ENCODE peak calls at places on chromosomes 7 and 10, in eight cellular contexts. One of them, this sample, is unnamed.

GRCh38 chr7:40297741-40298311 is 163.0 kb downstream of the SUGCT start:
- DNase-seq in activated CD4-positive, alpha-beta T cell treated with anti-CD3 and anti-CD28 coated beads, Interleukin-2, amount 50 U/mL, for 24 hours: no peak
- DNase-seq in RPMI7951: peak; percentile 80
- DNase-seq in COR-L47: no peak
- DNase-seq in activated T-helper 1 cell treated with anti-CD3 and anti-CD28 coated beads, Interleukin-2, amount 50 U/mL, for 16 hours: no peak
- DNase-seq in nephron progenitor cell: no peak
- DNase-seq in ureter: no peak
- DNase-seq in GOT3: no peak
- DNase-seq in this sample: no peak

GRCh38 chr7:90209776-90210175 is 1.8 kb upstream of the STEAP2 start:
- DNase-seq in ureter: no peak
- DNase-seq in GOT3: no peak
- DNase-seq in activated CD4-positive, alpha-beta T cell treated with anti-CD3 and anti-CD28 coated beads, Interleukin-2, amount 50 U/mL, for 24 hours: no peak
- DNase-seq in RPMI7951: no peak
- DNase-seq in nephron progenitor cell: no peak
- DNase-seq in COR-L47: no peak
- DNase-seq in activated T-helper 1 cell treated with anti-CD3 and anti-CD28 coated beads, Interleukin-2, amount 50 U/mL, for 16 hours: no peak
- DNase-seq in this sample: no peak

GRCh38 chr10:11449761-11450160 is 161.7 kb downstream of the USP6NL start:
- DNase-seq in nephron progenitor cell: no peak
- DNase-seq in activated T-helper 1 cell treated with anti-CD3 and anti-CD28 coated beads, Interleukin-2, amount 50 U/mL, for 16 hours: no peak
- DNase-seq in activated CD4-positive, alpha-beta T cell treated with anti-CD3 and anti-CD28 coated beads, Interleukin-2, amount 50 U/mL, for 24 hours: no peak
- DNase-seq in COR-L47: no peak
- DNase-seq in GOT3: no peak
- DNase-seq in ureter: no peak
- DNase-seq in RPMI7951: no peak
- DNase-seq in this sample: no peak

GRCh38 chr7:55432937-55433784 is 68.0 kb downstream of the LANCL2 start:
- DNase-seq in ureter: no peak
- DNase-seq in COR-L47: peak; percentile 51
- DNase-seq in nephron progenitor cell: no peak
- DNase-seq in activated T-helper 1 cell treated with anti-CD3 and anti-CD28 coated beads, Interleukin-2, amount 50 U/mL, for 16 hours: no peak
- DNase-seq in activated CD4-positive, alpha-beta T cell treated with anti-CD3 and anti-CD28 coated beads, Interleukin-2, amount 50 U/mL, for 24 hours: no peak
- DNase-seq in GOT3: no peak
- DNase-seq in RPMI7951: peak; percentile 71
- DNase-seq in this sample: no peak

GRCh38 chr7:43689115-43689514 is 40.2 kb downstream of the COA1 start:
- DNase-seq in ureter: no peak
- DNase-seq in nephron progenitor cell: no peak
- DNase-seq in GOT3: no peak
- DNase-seq in RPMI7951: no peak
- DNase-seq in activated CD4-positive, alpha-beta T cell treated with anti-CD3 and anti-CD28 coated beads, Interleukin-2, amount 50 U/mL, for 24 hours: no peak
- DNase-seq in COR-L47: no peak
- DNase-seq in activated T-helper 1 cell treated with anti-CD3 and anti-CD28 coated beads, Interleukin-2, amount 50 U/mL, for 16 hours: no peak
- DNase-seq in this sample: no peak

GRCh38 chr10:24866615-24867583 is 85.5 kb downstream of the PRTFDC1 start:
- DNase-seq in activated CD4-positive, alpha-beta T cell treated with anti-CD3 and anti-CD28 coated beads, Interleukin-2, amount 50 U/mL, for 24 hours: no peak
- DNase-seq in RPMI7951: peak; percentile 69
- DNase-seq in COR-L47: no peak
- DNase-seq in ureter: no peak
- DNase-seq in activated T-helper 1 cell treated with anti-CD3 and anti-CD28 coated beads, Interleukin-2, amount 50 U/mL, for 16 hours: no peak
- DNase-seq in nephron progenitor cell: no peak
- DNase-seq in GOT3: no peak
- DNase-seq in this sample: no peak

GRCh38 chr10:26931223-26931622 is 70.5 kb upstream of the ABI1 start:
- DNase-seq in ureter: no peak
- DNase-seq in nephron progenitor cell: peak; percentile 62
- DNase-seq in activated CD4-positive, alpha-beta T cell treated with anti-CD3 and anti-CD28 coated beads, Interleukin-2, amount 50 U/mL, for 24 hours: no peak
- DNase-seq in GOT3: no peak
- DNase-seq in activated T-helper 1 cell treated with anti-CD3 and anti-CD28 coated beads, Interleukin-2, amount 50 U/mL, for 16 hours: no peak
- DNase-seq in RPMI7951: peak; percentile 6
- DNase-seq in COR-L47: no peak
- DNase-seq in this sample: no peak

GRCh38 chr10:7015457-7015856 is 395.4 kb downstream of the SFMBT2 start:
- DNase-seq in RPMI7951: no peak
- DNase-seq in activated CD4-positive, alpha-beta T cell treated with anti-CD3 and anti-CD28 coated beads, Interleukin-2, amount 50 U/mL, for 24 hours: no peak
- DNase-seq in activated T-helper 1 cell treated with anti-CD3 and anti-CD28 coated beads, Interleukin-2, amount 50 U/mL, for 16 hours: no peak
- DNase-seq in GOT3: no peak
- DNase-seq in nephron progenitor cell: no peak
- DNase-seq in ureter: no peak
- DNase-seq in COR-L47: no peak
- DNase-seq in this sample: no peak

GRCh38 chr10:27724287-27724686 is 21.3 kb downstream of the MKX start:
- DNase-seq in nephron progenitor cell: no peak
- DNase-seq in COR-L47: no peak
- DNase-seq in activated T-helper 1 cell treated with anti-CD3 and anti-CD28 coated beads, Interleukin-2, amount 50 U/mL, for 16 hours: no peak
- DNase-seq in RPMI7951: no peak
- DNase-seq in GOT3: no peak
- DNase-seq in activated CD4-positive, alpha-beta T cell treated with anti-CD3 and anti-CD28 coated beads, Interleukin-2, amount 50 U/mL, for 24 hours: no peak
- DNase-seq in ureter: no peak
- DNase-seq in this sample: no peak

GRCh38 chr10:28202941-28203352 is 99.9 kb downstream of the MPP7 start:
- DNase-seq in activated T-helper 1 cell treated with anti-CD3 and anti-CD28 coated beads, Interleukin-2, amount 50 U/mL, for 16 hours: no peak
- DNase-seq in activated CD4-positive, alpha-beta T cell treated with anti-CD3 and anti-CD28 coated beads, Interleukin-2, amount 50 U/mL, for 24 hours: no peak
- DNase-seq in ureter: no peak
- DNase-seq in COR-L47: no peak
- DNase-seq in GOT3: no peak
- DNase-seq in RPMI7951: no peak
- DNase-seq in nephron progenitor cell: peak; percentile 16
- DNase-seq in this sample: no peak

GRCh38 chr10:76397957-76398665 is 966.7 kb downstream of the LRMDA start:
- DNase-seq in GOT3: no peak
- DNase-seq in activated CD4-positive, alpha-beta T cell treated with anti-CD3 and anti-CD28 coated beads, Interleukin-2, amount 50 U/mL, for 24 hours: no peak
- DNase-seq in activated T-helper 1 cell treated with anti-CD3 and anti-CD28 coated beads, Interleukin-2, amount 50 U/mL, for 16 hours: no peak
- DNase-seq in ureter: no peak
- DNase-seq in nephron progenitor cell: no peak
- DNase-seq in RPMI7951: peak; percentile 84
- DNase-seq in COR-L47: no peak
- DNase-seq in this sample: no peak